ENCODE peak calls at places on chromosomes 6 and 20, in four cellular contexts. U is SK-N-SH, H is GM12892, A is H1. M is an unnamed sample.

GRCh38 chr20:13212750-13213149 is 8.3 kb upstream of the ISM1 start:
- DNase-seq in A (no peak), U (no peak), H (no peak), M (no peak)

GRCh38 chr6:41741625-41742490 is 5.3 kb downstream of the PGC start:
- DNase-seq in A (no peak), H (no peak), U (no peak), M (no peak)

GRCh38 chr20:8219403-8219802 is 87.3 kb downstream of the PLCB1 start:
- DNase-seq in U (no peak), H (no peak), A (no peak), M (no peak)

GRCh38 chr6:170131351-170131750 is 159.5 kb downstream of the DLL1 start:
- DNase-seq in A (no peak), U (no peak), H (no peak), M (no peak)

GRCh38 chr20:32482251-32483220 is 102.6 kb downstream of the NOL4L start:
- DNase-seq in A (no peak), H (peak; percentile 46), U (peak; percentile 73), M (peak; percentile 41)

GRCh38 chr6:108715832-108716231 is 132.4 kb upstream of the ARMC2 start:
- DNase-seq in U (peak; percentile 56), A (no peak), H (no peak), M (no peak)

GRCh38 chr6:73299171-73300073 is 36.4 kb upstream of the KHDC1 start:
- DNase-seq in A (no peak), U (peak; percentile 80), H (no peak), M (no peak)

GRCh38 chr6:114342086-114342825 is 567 bp downstream of the HS3ST5 start:
- DNase-seq in H (peak; percentile 13), U (peak; percentile 73), A (no peak), M (peak; percentile 23)

GRCh38 chr6:105433723-105434122 is 30.8 kb upstream of the PREP start:
- DNase-seq in U (no peak), H (no peak), A (no peak), M (no peak)

GRCh38 chr6:132289761-132290160 is 111.5 kb downstream of the MOXD1 start:
- DNase-seq in A (no peak), U (no peak), H (no peak), M (no peak)

GRCh38 chr20:2858591-2858990 is 14.7 kb upstream of the PTPRA start:
- DNase-seq in A (no peak), H (no peak), U (no peak), M (no peak)

GRCh38 chr6:149974825-149975224 is 11.1 kb downstream of the ULBP1 start:
- DNase-seq in H (no peak), A (no peak), U (no peak), M (no peak)

GRCh38 chr20:25136643-25137559 is 55.0 kb upstream of the VSX1 start:
- DNase-seq in H (no peak), U (peak; percentile 37), A (no peak), M (no peak)

GRCh38 chr6:157597461-157598312 is 216.7 kb downstream of the ZDHHC14 start:
- DNase-seq in H (no peak), A (no peak), U (peak; percentile 75), M (peak; percentile 31)

GRCh38 chr20:60953311-60953710 is 298.8 kb upstream of the CDH4 start:
- DNase-seq in A (no peak), U (no peak), H (no peak), M (no peak)

GRCh38 chr6:138605958-138606357 is 106.7 kb upstream of the NHSL1 start:
- DNase-seq in A (no peak), U (no peak), H (no peak), M (no peak)

GRCh38 chr6:158014505-158015187 is 33.0 kb downstream of the SYNJ2 start:
- DNase-seq in A (no peak), U (no peak), H (no peak), M (no peak)

GRCh38 chr6:22295145-22295544 is 1.7 kb downstream of the PRL start:
- DNase-seq in H (no peak), U (peak; percentile 16), A (no peak), M (no peak)

GRCh38 chr20:54662064-54662463 is 186.7 kb downstream of the DOK5 start:
- DNase-seq in U (no peak), H (no peak), A (no peak), M (no peak)

GRCh38 chr6:28371706-28372451 is 22.1 kb downstream of the ZKSCAN3 start:
- DNase-seq in H (no peak), U (no peak), A (no peak), M (no peak)

GRCh38 chr6:43966806-43967575 is 160.3 kb downstream of the MRPL14 start:
- DNase-seq in U (no peak), A (no peak), H (no peak), M (no peak)

GRCh38 chr6:127459231-127459641 is at the start of gene KIAA0408:
- DNase-seq in A (no peak), H (no peak), U (no peak), M (no peak)

GRCh38 chr20:23156170-23156841 is 70.2 kb upstream of the CD93 start:
- DNase-seq in H (no peak), U (no peak), A (no peak), M (no peak)

GRCh38 chr20:58173091-58173490 is 55.4 kb downstream of the ANKRD60 start:
- DNase-seq in A (no peak), H (no peak), U (peak; percentile 69), M (no peak)

GRCh38 chr6:170101281-170102035 is 189.4 kb downstream of the DLL1 start:
- DNase-seq in U (no peak), H (no peak), A (no peak), M (no peak)

GRCh38 chr20:49501917-49502316 is 19.4 kb upstream of the KCNB1 start:
- DNase-seq in H (no peak), A (no peak), U (no peak), M (no peak)

GRCh38 chr20:38113401-38114325 is 51.4 kb downstream of the TGM2 start:
- DNase-seq in H (no peak), U (no peak), A (peak; percentile 38), M (no peak)

GRCh38 chr6:155247618-155248017 is 16.2 kb upstream of the CLDN20 start:
- DNase-seq in U (no peak), H (no peak), A (no peak), M (no peak)

GRCh38 chr6:155245871-155246270 is 17.9 kb upstream of the CLDN20 start:
- DNase-seq in A (no peak), H (no peak), U (no peak), M (no peak)

GRCh38 chr6:155248021-155249001 is 15.5 kb upstream of the CLDN20 start:
- DNase-seq in A (no peak), U (peak; percentile 65), H (peak; percentile 43), M (peak; percentile 49)

GRCh38 chr6:155245193-155245592 is 18.6 kb upstream of the CLDN20 start:
- DNase-seq in U (no peak), A (no peak), H (no peak), M (no peak)

DNA sequence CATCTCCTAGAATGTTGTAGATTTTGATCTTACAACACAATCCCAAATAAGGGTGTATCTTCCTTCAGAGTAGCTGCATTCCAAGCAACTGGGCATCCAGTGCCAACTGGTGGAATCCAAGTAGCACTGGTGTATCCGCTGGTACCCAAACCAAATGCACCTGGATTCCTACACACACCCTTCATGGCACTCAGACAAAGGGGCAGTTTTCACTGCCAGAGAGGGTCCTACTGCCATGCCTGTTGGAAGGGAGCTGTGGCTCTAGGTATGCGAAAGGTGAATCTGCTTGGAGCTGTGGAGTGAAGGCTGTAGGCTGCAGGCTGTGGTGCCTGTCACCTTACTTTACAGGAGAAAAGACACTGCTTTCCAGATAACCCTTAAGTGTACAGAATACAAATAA is 17.0 kb upstream of the CLDN20 start:
- DNase-seq in A (no peak), U (no peak), H (no peak), M (no peak)
- TF ChIP-seq POLR2AphosphoS5 in A (no peak), U (no peak), H (peak; percentile 15), M (no peak)

GRCh38 chr6:35048631-35049083 is 92.5 kb downstream of the TCP11 start:
- DNase-seq in U (peak; percentile 30), A (no peak), H (no peak), M (no peak)

GRCh38 chr6:35049885-35050284 is 91.3 kb downstream of the TCP11 start:
- DNase-seq in H (no peak), A (no peak), U (peak; percentile 66), M (no peak)

GRCh38 chr6:35050291-35050987 is 90.7 kb downstream of the TCP11 start:
- DNase-seq in A (no peak), H (no peak), U (peak; percentile 11), M (no peak)

GRCh38 chr6:35048031-35048613 is 93.0 kb downstream of the TCP11 start:
- DNase-seq in H (no peak), U (peak; percentile 19), A (no peak), M (no peak)

DNA sequence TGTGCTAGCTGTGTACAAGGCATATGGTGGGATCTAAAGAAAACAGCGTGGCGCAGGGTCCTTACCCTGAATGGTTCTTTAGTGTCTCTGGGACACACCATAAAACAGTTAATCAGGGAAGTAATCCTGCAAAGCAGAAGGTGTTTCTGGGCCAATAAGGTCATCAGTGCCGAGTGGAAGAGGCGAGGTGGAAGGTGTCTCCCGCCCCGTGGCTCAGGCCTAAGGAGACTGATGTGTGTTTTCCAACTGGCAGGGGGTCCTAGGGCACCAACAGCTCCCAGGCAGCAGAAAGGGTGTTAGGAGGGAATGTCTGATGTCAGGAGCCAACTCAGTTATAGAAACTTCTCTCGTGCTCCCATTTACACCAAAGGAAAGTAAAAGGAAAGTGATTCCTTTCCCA is 91.8 kb downstream of the TCP11 start:
- DNase-seq in H (no peak), U (no peak), A (no peak), M (no peak)
- TF ChIP-seq TAF1 in H (no peak), U (no peak), A (no peak), M (no peak)

GRCh38 chr6:14736231-14736953 is 509.5 kb upstream of the JARID2 start:
- DNase-seq in A (no peak), U (no peak), H (no peak), M (no peak)

GRCh38 chr6:14734416-14735340 is 511.2 kb upstream of the JARID2 start:
- DNase-seq in A (no peak), U (no peak), H (no peak), M (no peak)

GRCh38 chr6:14732226-14732844 is 513.5 kb upstream of the JARID2 start:
- DNase-seq in A (no peak), H (no peak), U (no peak), M (no peak)

GRCh38 chr6:14732845-14733757 is 512.8 kb upstream of the JARID2 start:
- DNase-seq in A (peak; percentile 59), H (no peak), U (no peak), M (no peak)

DNA sequence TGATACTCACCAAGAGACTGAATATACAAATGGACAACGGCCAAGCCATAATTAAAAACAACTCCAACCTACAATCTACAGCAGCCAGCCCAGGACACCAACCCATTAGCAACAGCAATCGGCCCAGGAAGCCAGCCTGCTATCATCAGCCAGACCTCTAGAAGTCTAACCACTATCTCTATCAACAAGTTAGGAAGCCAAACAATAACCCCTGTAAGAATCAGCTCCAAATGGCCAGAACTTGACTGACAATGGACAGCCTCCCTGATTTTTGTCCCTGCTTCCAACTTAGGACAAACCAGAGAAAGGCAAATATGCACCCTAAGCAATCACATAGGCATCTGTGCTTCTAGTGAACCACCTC is 511.8 kb upstream of the JARID2 start:
- DNase-seq in H (no peak), A (no peak), U (no peak), M (no peak)
- TF ChIP-seq POLR2AphosphoS5 in H (no peak), A (no peak), U (no peak), M (peak; percentile 0)

DNA sequence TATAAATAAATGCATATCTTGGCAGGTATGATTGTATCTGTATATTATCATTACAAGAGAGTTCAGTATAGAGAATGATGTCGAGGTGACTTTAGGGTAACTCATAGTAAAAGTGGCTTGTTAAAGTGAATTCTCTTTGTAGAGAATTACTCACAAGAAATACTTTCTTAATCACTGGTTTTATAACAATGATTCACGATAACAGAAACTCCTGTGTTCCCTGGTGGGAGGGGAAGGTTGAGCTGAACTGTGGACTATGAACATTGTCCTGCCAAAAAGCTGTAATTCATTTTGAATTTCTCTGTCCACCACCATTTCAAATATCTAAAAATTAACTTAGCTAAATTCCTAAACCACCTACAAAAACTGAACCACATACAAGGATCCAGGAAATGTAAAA is 7.7 kb downstream of the TPMT start:
- DNase-seq in A (no peak), U (no peak), H (no peak), M (no peak)
- TF ChIP-seq TAF1 in A (no peak), U (no peak), H (no peak), M (no peak)